ENCODE peak calls at places on chromosomes 7 and 10, in four cellular contexts. N, L, G and P are unnamed samples.

GRCh38 chr7:20466425-20467125 is 135.9 kb downstream of the ITGB8 start:
- DNase-seq in N (no peak), L (no peak), G (no peak), P (no peak)

GRCh38 chr10:5968681-5969453 is 8.5 kb downstream of the IL15RA start:
- DNase-seq in N (no peak), L (no peak), G (no peak), P (peak)

GRCh38 chr10:93837783-93838677 is 55.7 kb upstream of the SLC35G1 start:
- DNase-seq in N (no peak), L (no peak), G (no peak), P (no peak)

GRCh38 chr10:54203426-54203825 is 597.6 kb downstream of the PCDH15 start:
- DNase-seq in N (no peak), L (no peak), G (no peak), P (no peak)

GRCh38 chr7:155821851-155822250 is 9.6 kb upstream of the SHH start:
- DNase-seq in N (no peak), L (no peak), G (no peak), P (no peak)

GRCh38 chr10:78623577-78624215 is 445.1 kb upstream of the ZMIZ1 start:
- DNase-seq in N (no peak), L (no peak), G (no peak), P (no peak)

GRCh38 chr7:139936760-139937310 is 107.8 kb downstream of the TBXAS1 start:
- DNase-seq in N (no peak), L (no peak), G (no peak), P (no peak)

GRCh38 chr10:92047215-92047614 is 123.6 kb downstream of the BTAF1 start:
- DNase-seq in N (no peak), L (no peak), G (no peak), P (no peak)

GRCh38 chr7:45570797-45571196 is 3.4 kb upstream of the ADCY1 start:
- DNase-seq in N (no peak), L (no peak), G (no peak), P (no peak)

GRCh38 chr7:73717025-73717807 is 2.3 kb downstream of the STX1A start:
- DNase-seq in N (no peak), L (peak), G (no peak), P (no peak)

GRCh38 chr10:107623292-107623691 is 458.8 kb upstream of the SORCS1 start:
- DNase-seq in N (no peak), L (no peak), G (no peak), P (no peak)

GRCh38 chr10:71134732-71135211 is 77.6 kb upstream of the UNC5B start:
- DNase-seq in N (no peak), L (no peak), G (no peak), P (no peak)

GRCh38 chr7:137096607-137097006 is 228.2 kb downstream of the CHRM2 start:
- DNase-seq in N (no peak), L (no peak), G (no peak), P (no peak)

GRCh38 chr10:60883187-60883586 is 60.8 kb downstream of the RHOBTB1 start:
- DNase-seq in N (no peak), L (no peak), G (no peak), P (no peak)

GRCh38 chr10:18594574-18595156 is 56.7 kb downstream of the NSUN6 start:
- DNase-seq in N (no peak), L (no peak), G (no peak), P (no peak)

GRCh38 chr7:148883233-148884048 is 650 bp downstream of the EZH2 start:
- DNase-seq in N (peak), L (peak), G (peak), P (peak)

GRCh38 chr10:114604357-114605129 is 53.5 kb downstream of the ABLIM1 start:
- DNase-seq in N (no peak), L (no peak), G (no peak), P (no peak)

GRCh38 chr10:109895095-109895818 is 28.1 kb downstream of the XPNPEP1 start:
- DNase-seq in N (no peak), L (peak), G (no peak), P (no peak)

GRCh38 chr7:85851571-85852193 is 664.8 kb upstream of the SEMA3D start:
- DNase-seq in N (peak), L (no peak), G (no peak), P (no peak)

GRCh38 chr7:50352282-50352681 is 47.8 kb downstream of the IKZF1 start:
- DNase-seq in N (no peak), L (no peak), G (no peak), P (no peak)

GRCh38 chr7:40551685-40552576 is 417.1 kb downstream of the SUGCT start:
- DNase-seq in N (no peak), L (no peak), G (no peak), P (no peak)

GRCh38 chr7:16062269-16062668 is 359.1 kb downstream of the CRPPA start:
- DNase-seq in N (no peak), L (no peak), G (no peak), P (no peak)